ENCODE peak calls at places on chromosomes 13 and 19, in seven cellular contexts. One of them, this sample, is unnamed.

GRCh38 chr13:73984201-73984600 is 150.0 kb downstream of the KLF12 start:
- DNase-seq in H1: no peak
- DNase-seq in neuronal stem cell: no peak
- DNase-seq in IMR-90: no peak
- DNase-seq in H9: no peak
- DNase-seq in mesenchymal stem cell: no peak
- DNase-seq in trophoblast cell: no peak
- DNase-seq in this sample: no peak

GRCh38 chr19:10688545-10689280 is 12.5 kb upstream of the QTRT1 start:
- DNase-seq in H1: no peak
- DNase-seq in neuronal stem cell: no peak
- DNase-seq in IMR-90: no peak
- DNase-seq in H9: no peak
- DNase-seq in mesenchymal stem cell: no peak
- DNase-seq in trophoblast cell: no peak
- DNase-seq in this sample: no peak

GRCh38 chr19:7975037-7975436 is 30.4 kb downstream of the ELAVL1 start:
- DNase-seq in H1: no peak
- DNase-seq in neuronal stem cell: no peak
- DNase-seq in IMR-90: no peak
- DNase-seq in H9: no peak
- DNase-seq in mesenchymal stem cell: no peak
- DNase-seq in trophoblast cell: no peak
- DNase-seq in this sample: no peak

GRCh38 chr19:47058621-47059020 is 10.2 kb upstream of the TMEM160 start:
- DNase-seq in H1: no peak
- DNase-seq in neuronal stem cell: peak
- DNase-seq in IMR-90: no peak
- DNase-seq in H9: no peak
- DNase-seq in mesenchymal stem cell: no peak
- DNase-seq in trophoblast cell: peak
- DNase-seq in this sample: peak

GRCh38 chr19:11027381-11027780 is 61.9 kb upstream of the LDLR start:
- DNase-seq in H1: no peak
- DNase-seq in neuronal stem cell: no peak
- DNase-seq in IMR-90: no peak
- DNase-seq in H9: no peak
- DNase-seq in mesenchymal stem cell: no peak
- DNase-seq in trophoblast cell: no peak
- DNase-seq in this sample: no peak

GRCh38 chr13:31943591-31943990 is 88.0 kb upstream of the FRY start:
- DNase-seq in H1: no peak
- DNase-seq in neuronal stem cell: no peak
- DNase-seq in IMR-90: no peak
- DNase-seq in H9: no peak
- DNase-seq in mesenchymal stem cell: no peak
- DNase-seq in trophoblast cell: no peak
- DNase-seq in this sample: no peak

GRCh38 chr13:60095300-60095699 is 68.4 kb downstream of the DIAPH3 start:
- DNase-seq in H1: no peak
- DNase-seq in neuronal stem cell: no peak
- DNase-seq in IMR-90: no peak
- DNase-seq in H9: no peak
- DNase-seq in mesenchymal stem cell: no peak
- DNase-seq in trophoblast cell: no peak
- DNase-seq in this sample: peak

GRCh38 chr13:102913924-102914628 is 68.2 kb downstream of the ERCC5 start:
- DNase-seq in H1: no peak
- DNase-seq in neuronal stem cell: no peak
- DNase-seq in IMR-90: peak
- DNase-seq in H9: no peak
- DNase-seq in mesenchymal stem cell: no peak
- DNase-seq in trophoblast cell: no peak
- DNase-seq in this sample: no peak

GRCh38 chr13:25977216-25977615 is 74.6 kb downstream of the SHISA2 start:
- DNase-seq in H1: peak
- DNase-seq in neuronal stem cell: no peak
- DNase-seq in IMR-90: no peak
- DNase-seq in H9: peak
- DNase-seq in mesenchymal stem cell: no peak
- DNase-seq in trophoblast cell: no peak
- DNase-seq in this sample: peak

GRCh38 chr19:30671622-30672051 is 299.5 kb downstream of the ZNF536 start:
- DNase-seq in H1: no peak
- DNase-seq in neuronal stem cell: no peak
- DNase-seq in IMR-90: no peak
- DNase-seq in H9: no peak
- DNase-seq in mesenchymal stem cell: no peak
- DNase-seq in trophoblast cell: no peak
- DNase-seq in this sample: no peak

GRCh38 chr19:18896421-18896841 is 473 bp upstream of the CERS1 start:
- DNase-seq in H1: peak
- DNase-seq in neuronal stem cell: no peak
- DNase-seq in IMR-90: no peak
- DNase-seq in H9: no peak
- DNase-seq in mesenchymal stem cell: no peak
- DNase-seq in trophoblast cell: no peak
- DNase-seq in this sample: no peak

GRCh38 chr13:56189439-56189838 is 951.3 kb upstream of the PRR20A start:
- DNase-seq in H1: no peak
- DNase-seq in neuronal stem cell: no peak
- DNase-seq in IMR-90: no peak
- DNase-seq in H9: no peak
- DNase-seq in mesenchymal stem cell: no peak
- DNase-seq in trophoblast cell: no peak
- DNase-seq in this sample: peak

GRCh38 chr13:72198967-72199601 is 332.1 kb upstream of the DACH1 start:
- DNase-seq in H1: no peak
- DNase-seq in neuronal stem cell: no peak
- DNase-seq in IMR-90: no peak
- DNase-seq in H9: no peak
- DNase-seq in mesenchymal stem cell: no peak
- DNase-seq in trophoblast cell: no peak
- DNase-seq in this sample: no peak

GRCh38 chr19:55372316-55373081 is 2.2 kb upstream of the IL11 start:
- DNase-seq in H1: no peak
- DNase-seq in neuronal stem cell: no peak
- DNase-seq in IMR-90: peak
- DNase-seq in H9: no peak
- DNase-seq in mesenchymal stem cell: peak
- DNase-seq in trophoblast cell: no peak
- DNase-seq in this sample: peak

GRCh38 chr13:94630858-94631257 is 29.2 kb downstream of the GPR180 start:
- DNase-seq in H1: no peak
- DNase-seq in neuronal stem cell: no peak
- DNase-seq in IMR-90: no peak
- DNase-seq in H9: no peak
- DNase-seq in mesenchymal stem cell: no peak
- DNase-seq in trophoblast cell: no peak
- DNase-seq in this sample: no peak

GRCh38 chr13:35966024-35966423 is 165.2 kb downstream of the DCLK1 start:
- DNase-seq in H1: no peak
- DNase-seq in neuronal stem cell: no peak
- DNase-seq in IMR-90: no peak
- DNase-seq in H9: no peak
- DNase-seq in mesenchymal stem cell: no peak
- DNase-seq in trophoblast cell: no peak
- DNase-seq in this sample: no peak

GRCh38 chr13:19633340-19634128 is at the start of gene MPHOSPH8:
- DNase-seq in H1: peak
- DNase-seq in neuronal stem cell: peak
- DNase-seq in IMR-90: peak
- DNase-seq in H9: peak
- DNase-seq in mesenchymal stem cell: peak
- DNase-seq in trophoblast cell: peak
- DNase-seq in this sample: peak
- H2AK5ac ChIP-seq in H1: no peak
- H2AK5ac ChIP-seq in neuronal stem cell: no peak
- H2AK5ac ChIP-seq in IMR-90: peak
- H2AK5ac ChIP-seq in H9: no peak
- H2AK5ac ChIP-seq in mesenchymal stem cell: no peak
- H2AK5ac ChIP-seq in trophoblast cell: no peak
- H2AK5ac ChIP-seq in this sample: no peak

DNA sequence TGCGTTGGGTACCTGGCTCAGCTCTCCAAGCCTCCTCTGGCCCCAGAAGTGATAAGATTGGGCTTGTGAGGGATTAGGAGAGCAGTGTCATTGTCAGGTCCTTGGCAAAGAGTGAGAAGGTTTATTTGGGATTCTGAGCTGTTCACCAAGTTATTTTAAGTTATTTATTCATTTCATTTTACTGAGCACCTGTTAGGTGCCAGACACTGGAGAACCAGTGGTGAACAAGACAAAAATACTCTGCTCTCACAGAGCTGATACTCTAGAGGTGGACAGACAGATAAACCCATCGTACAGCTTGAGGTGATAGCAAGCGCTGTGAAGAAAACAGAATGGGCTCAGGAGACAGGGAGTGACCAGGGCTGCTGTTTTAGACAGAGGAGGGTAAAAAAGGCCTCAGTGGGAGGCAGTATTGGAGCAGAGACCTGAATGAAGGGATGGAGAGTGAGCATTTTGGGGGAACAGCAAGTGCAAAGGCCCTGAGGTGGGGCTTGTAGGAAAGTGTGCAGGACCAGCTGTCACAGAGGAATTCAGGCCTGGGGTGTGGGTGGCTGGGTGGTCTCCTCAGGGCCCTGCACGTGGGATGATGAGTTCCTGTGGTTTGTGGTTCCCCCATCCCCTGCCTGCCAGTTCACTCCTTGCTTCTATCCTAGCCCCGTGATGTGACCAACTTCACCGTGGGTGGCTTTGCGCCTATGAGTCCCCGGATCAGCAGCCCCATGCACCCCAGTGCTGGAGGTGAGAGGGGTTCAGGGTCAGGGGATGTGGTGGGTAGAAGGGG is 8.7 kb upstream of the TIMM50 start:
- DNase-seq in H1: no peak
- DNase-seq in neuronal stem cell: no peak
- DNase-seq in IMR-90: no peak
- DNase-seq in H9: no peak
- DNase-seq in mesenchymal stem cell: no peak
- DNase-seq in trophoblast cell: no peak
- DNase-seq in this sample: no peak
- H3K4me2 ChIP-seq in H1: no peak
- H3K4me2 ChIP-seq in neuronal stem cell: no peak
- H3K4me2 ChIP-seq in IMR-90: no peak
- H3K4me2 ChIP-seq in H9: no peak
- H3K4me2 ChIP-seq in mesenchymal stem cell: no peak
- H3K4me2 ChIP-seq in trophoblast cell: no peak
- H3K4me2 ChIP-seq in this sample: no peak

GRCh38 chr13:100022798-100023197 is 41.2 kb downstream of the ZIC2 start:
- DNase-seq in H1: no peak
- DNase-seq in neuronal stem cell: no peak
- DNase-seq in IMR-90: no peak
- DNase-seq in H9: no peak
- DNase-seq in mesenchymal stem cell: no peak
- DNase-seq in trophoblast cell: peak
- DNase-seq in this sample: no peak
- H2AK5ac ChIP-seq in H1: no peak
- H2AK5ac ChIP-seq in neuronal stem cell: no peak
- H2AK5ac ChIP-seq in IMR-90: no peak
- H2AK5ac ChIP-seq in H9: no peak
- H2AK5ac ChIP-seq in mesenchymal stem cell: no peak
- H2AK5ac ChIP-seq in trophoblast cell: no peak
- H2AK5ac ChIP-seq in this sample: no peak

DNA sequence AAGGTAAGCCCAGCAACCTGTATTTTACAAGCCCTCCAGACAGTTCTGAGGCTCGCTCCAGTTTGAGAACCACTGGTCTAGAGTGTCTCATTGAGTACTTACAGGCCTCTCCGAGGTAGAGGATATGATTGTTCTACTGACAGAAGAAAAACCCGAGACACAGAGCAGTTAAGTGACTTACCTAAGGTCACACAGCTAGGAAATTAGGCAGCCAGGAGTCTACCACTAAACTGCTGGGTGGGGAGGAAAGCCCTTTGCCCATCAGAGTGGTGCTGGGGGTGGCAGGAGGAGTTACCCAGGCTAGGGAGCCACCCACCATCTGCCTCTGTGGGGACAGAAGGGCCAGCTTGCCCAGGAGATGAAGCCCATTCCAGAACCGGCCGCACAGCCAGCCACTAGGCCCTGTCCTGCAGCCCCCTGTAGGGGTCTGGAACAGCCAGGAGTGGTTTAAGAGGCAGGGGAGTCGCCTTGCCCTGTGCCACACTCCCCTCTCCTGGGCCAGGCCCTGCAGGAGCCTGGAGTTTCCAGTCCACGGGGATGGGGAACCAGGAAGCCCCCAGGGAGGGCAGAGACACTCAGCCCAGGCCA is 703 bp downstream of the RASGRP4 start:
- DNase-seq in H1: peak
- DNase-seq in neuronal stem cell: no peak
- DNase-seq in IMR-90: no peak
- DNase-seq in H9: no peak
- DNase-seq in mesenchymal stem cell: no peak
- DNase-seq in trophoblast cell: no peak
- DNase-seq in this sample: no peak
- H3K4me2 ChIP-seq in H1: peak
- H3K4me2 ChIP-seq in neuronal stem cell: no peak
- H3K4me2 ChIP-seq in IMR-90: no peak
- H3K4me2 ChIP-seq in H9: peak
- H3K4me2 ChIP-seq in mesenchymal stem cell: no peak
- H3K4me2 ChIP-seq in trophoblast cell: no peak
- H3K4me2 ChIP-seq in this sample: no peak

GRCh38 chr13:42405665-42406390 is 133.9 kb downstream of the AKAP11 start:
- DNase-seq in H1: no peak
- DNase-seq in neuronal stem cell: no peak
- DNase-seq in IMR-90: peak
- DNase-seq in H9: no peak
- DNase-seq in mesenchymal stem cell: peak
- DNase-seq in trophoblast cell: no peak
- DNase-seq in this sample: no peak
- H2AK5ac ChIP-seq in H1: no peak
- H2AK5ac ChIP-seq in neuronal stem cell: no peak
- H2AK5ac ChIP-seq in IMR-90: no peak
- H2AK5ac ChIP-seq in H9: no peak
- H2AK5ac ChIP-seq in mesenchymal stem cell: no peak
- H2AK5ac ChIP-seq in trophoblast cell: no peak
- H2AK5ac ChIP-seq in this sample: no peak

GRCh38 chr19:53936035-53936434 is 26.7 kb upstream of the CACNG8 start:
- DNase-seq in H1: no peak
- DNase-seq in neuronal stem cell: no peak
- DNase-seq in IMR-90: no peak
- DNase-seq in H9: no peak
- DNase-seq in mesenchymal stem cell: no peak
- DNase-seq in trophoblast cell: no peak
- DNase-seq in this sample: no peak
- H3K4me2 ChIP-seq in H1: peak
- H3K4me2 ChIP-seq in neuronal stem cell: no peak
- H3K4me2 ChIP-seq in IMR-90: no peak
- H3K4me2 ChIP-seq in H9: no peak
- H3K4me2 ChIP-seq in mesenchymal stem cell: no peak
- H3K4me2 ChIP-seq in trophoblast cell: no peak
- H3K4me2 ChIP-seq in this sample: no peak

DNA sequence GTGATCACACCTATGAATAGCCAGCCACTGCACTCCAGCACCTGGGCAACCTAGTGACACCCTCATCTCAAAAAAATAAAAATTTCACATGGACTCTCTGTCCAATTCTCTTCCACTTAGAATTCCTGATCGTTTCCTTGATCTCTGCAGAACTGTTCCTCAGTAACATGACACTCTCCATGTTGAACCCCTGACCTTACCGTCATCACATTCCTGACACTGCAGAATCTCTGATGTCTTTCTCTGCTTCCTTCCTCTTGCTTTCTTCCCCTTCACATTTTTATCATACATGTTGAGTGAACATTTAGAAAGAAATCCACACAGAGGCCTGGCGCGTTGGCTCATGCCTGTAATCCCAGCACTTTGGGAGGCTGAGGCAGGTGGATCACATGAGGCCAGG is 15.0 kb downstream of the ZNF114 start:
- DNase-seq in H1: no peak
- DNase-seq in neuronal stem cell: no peak
- DNase-seq in IMR-90: peak
- DNase-seq in H9: no peak
- DNase-seq in mesenchymal stem cell: peak
- DNase-seq in trophoblast cell: no peak
- DNase-seq in this sample: no peak
- H2AK5ac ChIP-seq in H1: no peak
- H2AK5ac ChIP-seq in neuronal stem cell: no peak
- H2AK5ac ChIP-seq in IMR-90: peak
- H2AK5ac ChIP-seq in H9: no peak
- H2AK5ac ChIP-seq in mesenchymal stem cell: peak
- H2AK5ac ChIP-seq in trophoblast cell: no peak
- H2AK5ac ChIP-seq in this sample: no peak